ENCODE peak calls at places on chromosomes 5 and 9, in six cellular contexts. One of them, this sample, is unnamed.

GRCh38 chr9:4796988-4797956 is 4.5 kb downstream of the RCL1 start:
- DNase-seq in endodermal cell: peak; percentile 71
- DNase-seq in NCI-H1092 treated with DMSO at 0.1 percent for 48 hours: peak; percentile 32
- DNase-seq in HFF-Myc: no peak
- DNase-seq in A673: peak; percentile 73
- DNase-seq in nephron progenitor cell: peak; percentile 15
- DNase-seq in this sample: peak; percentile 52

GRCh38 chr5:170700503-170700902 is 83.0 kb upstream of the GABRP start:
- DNase-seq in endodermal cell: no peak
- DNase-seq in NCI-H1092 treated with DMSO at 0.1 percent for 48 hours: no peak
- DNase-seq in HFF-Myc: no peak
- DNase-seq in A673: no peak
- DNase-seq in nephron progenitor cell: no peak
- DNase-seq in this sample: no peak

GRCh38 chr5:140038373-140038957 is 4.6 kb downstream of the NRG2 start:
- DNase-seq in endodermal cell: peak; percentile 67
- DNase-seq in NCI-H1092 treated with DMSO at 0.1 percent for 48 hours: no peak
- DNase-seq in HFF-Myc: no peak
- DNase-seq in A673: no peak
- DNase-seq in nephron progenitor cell: no peak
- DNase-seq in this sample: no peak

GRCh38 chr5:88659529-88660325 is 223.3 kb downstream of the MEF2C start:
- DNase-seq in endodermal cell: peak; percentile 88
- DNase-seq in NCI-H1092 treated with DMSO at 0.1 percent for 48 hours: no peak
- DNase-seq in HFF-Myc: no peak
- DNase-seq in A673: no peak
- DNase-seq in nephron progenitor cell: no peak
- DNase-seq in this sample: no peak

GRCh38 chr9:127776195-127776918 is 2.1 kb downstream of the SH2D3C start:
- DNase-seq in endodermal cell: peak; percentile 78
- DNase-seq in NCI-H1092 treated with DMSO at 0.1 percent for 48 hours: no peak
- DNase-seq in HFF-Myc: no peak
- DNase-seq in A673: peak; percentile 50
- DNase-seq in nephron progenitor cell: peak; percentile 62
- DNase-seq in this sample: no peak

GRCh38 chr9:88971131-88971960 is 19.9 kb upstream of the S1PR3 start:
- DNase-seq in endodermal cell: peak; percentile 55
- DNase-seq in NCI-H1092 treated with DMSO at 0.1 percent for 48 hours: no peak
- DNase-seq in HFF-Myc: no peak
- DNase-seq in A673: no peak
- DNase-seq in nephron progenitor cell: no peak
- DNase-seq in this sample: no peak

GRCh38 chr5:78060421-78060820 is 234.1 kb downstream of the AP3B1 start:
- DNase-seq in endodermal cell: no peak
- DNase-seq in NCI-H1092 treated with DMSO at 0.1 percent for 48 hours: no peak
- DNase-seq in HFF-Myc: no peak
- DNase-seq in A673: no peak
- DNase-seq in nephron progenitor cell: no peak
- DNase-seq in this sample: no peak

GRCh38 chr5:27708579-27708978 is 670.2 kb upstream of the CDH9 start:
- DNase-seq in endodermal cell: no peak
- DNase-seq in NCI-H1092 treated with DMSO at 0.1 percent for 48 hours: no peak
- DNase-seq in HFF-Myc: no peak
- DNase-seq in A673: no peak
- DNase-seq in nephron progenitor cell: no peak
- DNase-seq in this sample: no peak

GRCh38 chr5:96691503-96692303 is 29.5 kb downstream of the CAST start:
- DNase-seq in endodermal cell: no peak
- DNase-seq in NCI-H1092 treated with DMSO at 0.1 percent for 48 hours: no peak
- DNase-seq in HFF-Myc: no peak
- DNase-seq in A673: no peak
- DNase-seq in nephron progenitor cell: no peak
- DNase-seq in this sample: no peak

GRCh38 chr5:17379188-17379951 is 118.7 kb upstream of the TAF11L2 start:
- DNase-seq in endodermal cell: no peak
- DNase-seq in NCI-H1092 treated with DMSO at 0.1 percent for 48 hours: peak; percentile 53
- DNase-seq in HFF-Myc: no peak
- DNase-seq in A673: peak; percentile 84
- DNase-seq in nephron progenitor cell: no peak
- DNase-seq in this sample: no peak

GRCh38 chr9:37587521-37587920 is 4.9 kb downstream of the TOMM5 start:
- DNase-seq in endodermal cell: no peak
- DNase-seq in NCI-H1092 treated with DMSO at 0.1 percent for 48 hours: no peak
- DNase-seq in HFF-Myc: no peak
- DNase-seq in A673: no peak
- DNase-seq in nephron progenitor cell: no peak
- DNase-seq in this sample: no peak

GRCh38 chr5:129973716-129974426 is 69.6 kb downstream of the CHSY3 start:
- DNase-seq in endodermal cell: no peak
- DNase-seq in NCI-H1092 treated with DMSO at 0.1 percent for 48 hours: no peak
- DNase-seq in HFF-Myc: no peak
- DNase-seq in A673: no peak
- DNase-seq in nephron progenitor cell: no peak
- DNase-seq in this sample: no peak

GRCh38 chr5:178282391-178282790 is 49.8 kb upstream of the PHYKPL start:
- DNase-seq in endodermal cell: no peak
- DNase-seq in NCI-H1092 treated with DMSO at 0.1 percent for 48 hours: no peak
- DNase-seq in HFF-Myc: no peak
- DNase-seq in A673: no peak
- DNase-seq in nephron progenitor cell: no peak
- DNase-seq in this sample: no peak

GRCh38 chr5:150309101-150309897 is 6.6 kb upstream of the ARSI start:
- DNase-seq in endodermal cell: no peak
- DNase-seq in NCI-H1092 treated with DMSO at 0.1 percent for 48 hours: no peak
- DNase-seq in HFF-Myc: no peak
- DNase-seq in A673: no peak
- DNase-seq in nephron progenitor cell: peak; percentile 37
- DNase-seq in this sample: no peak

GRCh38 chr5:179300834-179301233 is 44.4 kb downstream of the ADAMTS2 start:
- DNase-seq in endodermal cell: no peak
- DNase-seq in NCI-H1092 treated with DMSO at 0.1 percent for 48 hours: no peak
- DNase-seq in HFF-Myc: no peak
- DNase-seq in A673: no peak
- DNase-seq in nephron progenitor cell: no peak
- DNase-seq in this sample: no peak

GRCh38 chr5:15285901-15286583 is 213.9 kb upstream of the FBXL7 start:
- DNase-seq in endodermal cell: no peak
- DNase-seq in NCI-H1092 treated with DMSO at 0.1 percent for 48 hours: no peak
- DNase-seq in HFF-Myc: peak; percentile 66
- DNase-seq in A673: peak; percentile 21
- DNase-seq in nephron progenitor cell: no peak
- DNase-seq in this sample: no peak

GRCh38 chr5:65742565-65743231 is 20.7 kb downstream of the NLN start:
- DNase-seq in endodermal cell: no peak
- DNase-seq in NCI-H1092 treated with DMSO at 0.1 percent for 48 hours: no peak
- DNase-seq in HFF-Myc: peak; percentile 53
- DNase-seq in A673: peak; percentile 71
- DNase-seq in nephron progenitor cell: no peak
- DNase-seq in this sample: peak; percentile 31

GRCh38 chr5:67010684-67011409 is 185.8 kb downstream of the CD180 start:
- DNase-seq in endodermal cell: no peak
- DNase-seq in NCI-H1092 treated with DMSO at 0.1 percent for 48 hours: peak; percentile 20
- DNase-seq in HFF-Myc: peak; percentile 42
- DNase-seq in A673: no peak
- DNase-seq in nephron progenitor cell: peak; percentile 38
- DNase-seq in this sample: no peak

GRCh38 chr5:9653811-9654210 is 23.7 kb upstream of the TAS2R1 start:
- DNase-seq in endodermal cell: no peak
- DNase-seq in NCI-H1092 treated with DMSO at 0.1 percent for 48 hours: no peak
- DNase-seq in HFF-Myc: peak; percentile 61
- DNase-seq in A673: no peak
- DNase-seq in nephron progenitor cell: no peak
- DNase-seq in this sample: no peak

GRCh38 chr5:31193591-31194457 is at the start of gene CDH6:
- DNase-seq in endodermal cell: peak; percentile 92
- DNase-seq in NCI-H1092 treated with DMSO at 0.1 percent for 48 hours: peak; percentile 54
- DNase-seq in HFF-Myc: no peak
- DNase-seq in A673: peak; percentile 69
- DNase-seq in nephron progenitor cell: peak; percentile 73
- DNase-seq in this sample: no peak

GRCh38 chr9:114855488-114855887 is 49.6 kb upstream of the TNFSF15 start:
- DNase-seq in endodermal cell: no peak
- DNase-seq in NCI-H1092 treated with DMSO at 0.1 percent for 48 hours: no peak
- DNase-seq in HFF-Myc: no peak
- DNase-seq in A673: no peak
- DNase-seq in nephron progenitor cell: no peak
- DNase-seq in this sample: no peak

GRCh38 chr9:38249587-38250210 is 142.8 kb upstream of the ALDH1B1 start:
- DNase-seq in endodermal cell: peak; percentile 28
- DNase-seq in NCI-H1092 treated with DMSO at 0.1 percent for 48 hours: no peak
- DNase-seq in HFF-Myc: no peak
- DNase-seq in A673: no peak
- DNase-seq in nephron progenitor cell: no peak
- DNase-seq in this sample: no peak

GRCh38 chr9:126688617-126689016 is 74.9 kb downstream of the LMX1B start:
- DNase-seq in endodermal cell: peak; percentile 79
- DNase-seq in NCI-H1092 treated with DMSO at 0.1 percent for 48 hours: no peak
- DNase-seq in HFF-Myc: no peak
- DNase-seq in A673: no peak
- DNase-seq in nephron progenitor cell: no peak
- DNase-seq in this sample: no peak

GRCh38 chr9:8560560-8561525 is 761.3 kb upstream of the DMAC1 start:
- DNase-seq in endodermal cell: peak; percentile 53
- DNase-seq in NCI-H1092 treated with DMSO at 0.1 percent for 48 hours: no peak
- DNase-seq in HFF-Myc: no peak
- DNase-seq in A673: no peak
- DNase-seq in nephron progenitor cell: no peak
- DNase-seq in this sample: no peak

GRCh38 chr5:177997846-177998245 is 1.8 kb upstream of the PROP1 start:
- DNase-seq in endodermal cell: no peak
- DNase-seq in NCI-H1092 treated with DMSO at 0.1 percent for 48 hours: no peak
- DNase-seq in HFF-Myc: no peak
- DNase-seq in A673: no peak
- DNase-seq in nephron progenitor cell: no peak
- DNase-seq in this sample: no peak